ENCODE peak calls at places on chromosomes 1 and 21, in eight cellular contexts. B is OCI-LY7, F is lower lobe of right lung, A is AG09319, S is esophagus squamous epithelium, X is foreskin fibroblast, W is WERI-Rb-1, M is psoas muscle. I is an unnamed sample.

GRCh38 chr1:24704411-24705259 is 40.6 kb upstream of the CLIC4 start:
- DNase-seq in F (no peak), S (no peak), W (peak), B (no peak), M (no peak), X (peak), A (no peak), I (no peak)

GRCh38 chr1:175829845-175830244 is 86.5 kb upstream of the TNR start:
- DNase-seq in F (no peak), B (no peak), A (no peak), S (no peak), X (no peak), M (no peak), W (no peak), I (no peak)

GRCh38 chr1:48677306-48678287 is 99.1 kb downstream of the BEND5 start:
- DNase-seq in F (peak), M (peak), X (peak), B (peak), W (peak), S (no peak), A (peak), I (peak)

GRCh38 chr1:187624812-187625542 is 796.2 kb downstream of the PLA2G4A start:
- DNase-seq in M (no peak), B (no peak), A (no peak), F (no peak), X (peak), S (no peak), W (no peak), I (no peak)

GRCh38 chr1:101407505-101408211 is 170.8 kb downstream of the S1PR1 start:
- DNase-seq in X (no peak), A (no peak), M (no peak), W (no peak), S (no peak), B (peak), F (no peak), I (peak)

GRCh38 chr1:218439541-218440295 is 94.6 kb downstream of the TGFB2 start:
- DNase-seq in W (no peak), S (no peak), M (peak), A (no peak), X (no peak), F (no peak), B (no peak), I (no peak)

GRCh38 chr21:43911935-43912487 is 47.0 kb downstream of the AGPAT3 start:
- DNase-seq in M (peak), W (no peak), S (no peak), A (no peak), X (no peak), F (no peak), B (no peak), I (no peak)

GRCh38 chr1:147723691-147724323 is 36.6 kb downstream of the GJA5 start:
- DNase-seq in F (peak), S (no peak), W (peak), M (no peak), B (peak), A (no peak), X (peak), I (no peak)

GRCh38 chr1:99279525-99279924 is 15.2 kb downstream of the PLPPR4 start:
- DNase-seq in S (no peak), M (no peak), X (no peak), B (no peak), W (peak), A (no peak), F (no peak), I (no peak)

GRCh38 chr1:8495928-8496401 is 178.1 kb downstream of the SLC45A1 start:
- DNase-seq in S (no peak), F (no peak), B (peak), M (no peak), A (no peak), W (no peak), X (no peak), I (peak)

GRCh38 chr1:68551459-68551858 is 54.6 kb upstream of the DEPDC1 start:
- DNase-seq in M (no peak), W (no peak), S (no peak), A (no peak), B (no peak), X (peak), F (no peak), I (no peak)

GRCh38 chr1:228139931-228140723 is at the start of gene GUK1:
- DNase-seq in W (peak), S (peak), X (peak), M (peak), F (peak), A (peak), B (peak), I (peak)

GRCh38 chr21:44535963-44536362 is 4.0 kb downstream of the KRTAP10-1 start:
- DNase-seq in W (peak), S (no peak), B (no peak), A (no peak), X (no peak), M (no peak), F (no peak), I (no peak)

GRCh38 chr1:86447198-86447790 is 21.4 kb upstream of the CLCA1 start:
- DNase-seq in M (no peak), A (no peak), X (no peak), F (no peak), B (no peak), S (no peak), W (no peak), I (no peak)

GRCh38 chr1:245301162-245301580 is 146.4 kb downstream of the KIF26B start:
- DNase-seq in M (no peak), S (no peak), A (peak), X (peak), W (no peak), B (no peak), F (no peak), I (no peak)

GRCh38 chr1:26705788-26706237 is 10.0 kb downstream of the ARID1A start:
- DNase-seq in S (no peak), B (peak), M (no peak), W (no peak), X (peak), A (peak), F (no peak), I (no peak)

GRCh38 chr1:212291505-212292134 is 6.4 kb downstream of the PPP2R5A start:
- DNase-seq in S (no peak), F (no peak), B (peak), W (no peak), X (peak), A (no peak), M (no peak), I (peak)

GRCh38 chr1:207024202-207025143 is 8.1 kb downstream of the C1orf116 start:
- DNase-seq in W (no peak), X (no peak), B (no peak), A (no peak), M (no peak), S (no peak), F (no peak), I (no peak)

GRCh38 chr1:228099331-228099732 is 3.8 kb downstream of the C1orf35 start:
- DNase-seq in W (no peak), S (no peak), B (no peak), X (no peak), M (peak), A (no peak), F (no peak), I (peak)

GRCh38 chr1:230189276-230190183 is 122.5 kb downstream of the GALNT2 start:
- DNase-seq in S (no peak), X (no peak), F (no peak), M (no peak), A (no peak), B (no peak), W (no peak), I (no peak)

GRCh38 chr1:172373864-172374263 is 46.6 kb upstream of the C1orf105 start:
- DNase-seq in B (no peak), S (no peak), F (no peak), W (no peak), X (peak), A (no peak), M (no peak), I (no peak)

GRCh38 chr1:57024855-57025254 is 59.0 kb upstream of the C8B start:
- DNase-seq in W (no peak), X (no peak), M (no peak), S (no peak), A (no peak), B (no peak), F (no peak), I (no peak)

GRCh38 chr21:25790122-25790951 is 55.6 kb downstream of the GABPA start:
- DNase-seq in B (peak), X (peak), M (no peak), F (no peak), S (no peak), A (peak), W (no peak), I (peak)

GRCh38 chr1:1630965-1631792 is 794 bp upstream of the MMP23B start:
- DNase-seq in M (peak), B (no peak), S (no peak), F (peak), X (peak), A (no peak), W (no peak), I (no peak)

DNA sequence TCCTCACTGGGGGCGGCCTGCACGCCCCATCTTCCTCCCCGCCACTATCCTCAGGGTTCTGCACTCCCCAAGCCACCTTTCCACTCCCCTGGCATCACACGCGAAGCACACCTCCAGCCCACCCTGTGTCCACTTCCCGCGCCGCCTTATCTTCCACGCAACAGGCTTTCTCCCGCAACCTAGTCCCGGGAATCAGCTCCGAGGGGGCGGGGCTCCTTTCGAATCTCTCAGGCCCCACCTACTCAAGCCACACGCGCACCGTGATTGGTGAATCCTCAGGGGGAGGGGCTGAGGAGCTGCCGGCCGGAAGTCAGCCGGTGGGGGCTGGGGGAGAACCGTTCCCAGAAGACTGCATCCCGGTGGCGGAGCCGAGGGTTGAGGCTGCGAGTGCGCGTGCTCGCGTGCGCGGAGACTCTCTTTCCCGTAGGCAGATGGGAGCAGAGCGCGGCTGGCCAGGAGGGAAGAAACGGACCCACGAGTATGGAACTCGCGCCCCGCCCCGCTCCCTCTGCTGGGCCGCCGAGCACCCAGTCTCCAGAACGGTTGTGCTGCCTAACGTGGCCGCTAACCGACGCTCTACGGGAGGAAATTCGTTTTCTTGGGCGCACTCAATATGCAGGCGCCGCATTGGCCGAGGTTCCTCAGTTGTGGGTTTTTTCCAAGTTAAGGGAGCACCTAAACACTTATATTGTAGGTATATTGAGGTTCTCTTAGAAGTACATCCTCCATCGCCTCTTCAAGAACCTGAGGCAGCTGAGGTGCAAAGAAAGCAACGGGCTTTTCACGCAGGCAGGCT is at the start of gene PSRC1:
- DNase-seq in S (peak), B (peak), W (peak), A (peak), F (peak), M (peak), X (peak), I (peak)
- TF ChIP-seq CTCF in S (peak), B (peak), W (peak), A (peak), F (peak), M (peak), X (peak), I (no peak)

DNA sequence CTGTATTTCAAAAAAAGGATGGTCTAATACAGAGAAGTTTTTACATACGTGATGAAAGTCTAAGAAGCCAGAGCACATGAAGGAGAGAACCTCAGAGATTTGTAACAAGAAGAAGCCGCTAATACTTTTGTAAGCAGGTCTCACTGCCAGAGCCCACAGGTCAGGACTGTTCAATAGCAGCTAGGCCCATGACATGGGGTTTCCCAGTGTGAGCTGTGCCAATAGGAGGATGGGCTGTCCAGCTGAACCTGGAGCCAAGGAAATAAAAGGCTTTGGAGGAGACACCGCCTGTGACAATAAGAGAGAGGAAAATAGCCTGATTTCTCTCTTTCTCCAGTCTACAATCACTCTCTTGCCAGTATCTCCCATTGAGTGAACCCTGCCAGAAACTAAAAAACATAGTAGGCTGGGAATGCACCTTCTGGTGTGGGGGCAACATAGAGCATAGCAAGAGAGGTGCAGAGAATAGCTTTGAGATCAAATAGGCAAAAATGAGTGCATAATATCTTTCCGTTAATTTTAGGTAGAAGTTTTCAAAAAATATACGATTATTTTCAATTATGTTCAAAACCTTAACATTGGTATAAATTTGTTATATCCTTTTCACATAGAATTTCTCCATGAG is 360.3 kb downstream of the NEGR1 start:
- DNase-seq in W (no peak), M (no peak), S (no peak), A (no peak), B (no peak), F (no peak), X (no peak), I (no peak)
- TF ChIP-seq CTCF in W (no peak), M (no peak), S (no peak), A (no peak), B (no peak), F (no peak), X (no peak), I (no peak)

GRCh38 chr1:242788771-242789170 is 264.3 kb upstream of the PLD5 start:
- DNase-seq in A (no peak), M (no peak), W (no peak), F (no peak), B (peak), S (no peak), X (no peak), I (peak)
- TF ChIP-seq CTCF in A (no peak), M (no peak), W (no peak), F (no peak), B (no peak), S (no peak), X (no peak), I (no peak)

DNA sequence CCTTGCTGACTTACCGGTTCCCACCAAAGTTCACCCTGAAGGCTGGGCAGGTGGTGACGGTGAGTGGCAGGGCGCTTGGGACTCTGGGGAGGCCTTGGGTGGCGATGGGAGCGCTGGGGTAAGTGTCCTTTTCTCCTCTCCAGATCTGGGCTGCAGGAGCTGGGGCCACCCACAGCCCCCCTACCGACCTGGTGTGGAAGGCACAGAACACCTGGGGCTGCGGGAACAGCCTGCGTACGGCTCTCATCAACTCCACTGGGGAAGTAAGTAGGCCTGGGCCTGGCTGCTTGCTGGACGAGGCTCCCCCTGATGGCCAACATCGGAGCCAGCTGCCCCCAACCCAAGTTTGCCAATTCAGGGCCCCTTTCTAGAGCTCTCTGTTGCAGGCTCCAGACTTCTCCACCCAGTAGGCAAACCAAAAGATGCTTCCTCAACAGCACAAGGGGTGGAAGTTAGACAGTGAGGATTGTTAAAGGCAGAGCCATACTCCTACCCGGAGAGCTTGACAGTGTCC is 16.4 kb upstream of the SEMA4A start:
- DNase-seq in W (no peak), X (no peak), B (no peak), F (no peak), S (no peak), A (no peak), M (no peak), I (no peak)
- TF ChIP-seq CTCF in W (peak), X (peak), B (peak), F (no peak), S (no peak), A (peak), M (no peak), I (peak)

GRCh38 chr1:91278754-91279153 is 125.9 kb downstream of the HFM1 start:
- DNase-seq in B (peak), X (peak), A (no peak), M (no peak), W (no peak), S (no peak), F (no peak), I (peak)
- TF ChIP-seq CTCF in B (peak), X (peak), A (peak), M (no peak), W (no peak), S (no peak), F (peak), I (no peak)

DNA sequence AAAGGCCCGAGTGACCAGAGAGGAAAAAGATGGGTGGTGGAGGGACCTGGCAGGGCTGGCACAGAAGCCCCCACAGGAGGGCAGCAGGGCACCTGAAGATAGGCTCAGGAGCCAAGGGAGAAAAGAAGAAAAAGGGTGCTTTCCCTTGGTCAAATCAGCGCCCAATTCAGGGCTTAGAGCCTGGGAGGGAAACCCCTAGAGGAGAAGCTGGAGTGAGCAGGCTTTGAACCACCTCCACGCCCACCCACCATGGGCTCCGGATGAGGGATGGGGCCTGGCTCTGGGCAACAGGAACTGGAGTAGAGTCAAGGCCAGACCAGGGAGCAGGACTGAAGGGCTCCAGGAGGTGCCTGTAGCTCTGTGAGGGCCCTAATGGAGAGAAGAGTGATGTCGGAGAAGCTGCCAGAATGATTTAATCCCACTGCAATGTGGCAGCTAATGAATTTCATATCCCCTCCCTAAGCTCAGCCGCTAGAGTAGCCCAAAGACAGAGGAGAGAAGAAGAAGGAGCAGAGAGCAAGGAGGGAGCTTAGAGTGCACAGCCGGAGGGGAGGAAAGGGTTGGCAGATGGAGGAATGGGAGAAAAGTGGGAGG is 12.0 kb upstream of the PRELP start:
- DNase-seq in B (peak), X (peak), W (peak), S (no peak), F (no peak), A (no peak), M (no peak), I (no peak)
- TF ChIP-seq CTCF in B (peak), X (no peak), W (peak), S (no peak), F (no peak), A (no peak), M (no peak), I (peak)

DNA sequence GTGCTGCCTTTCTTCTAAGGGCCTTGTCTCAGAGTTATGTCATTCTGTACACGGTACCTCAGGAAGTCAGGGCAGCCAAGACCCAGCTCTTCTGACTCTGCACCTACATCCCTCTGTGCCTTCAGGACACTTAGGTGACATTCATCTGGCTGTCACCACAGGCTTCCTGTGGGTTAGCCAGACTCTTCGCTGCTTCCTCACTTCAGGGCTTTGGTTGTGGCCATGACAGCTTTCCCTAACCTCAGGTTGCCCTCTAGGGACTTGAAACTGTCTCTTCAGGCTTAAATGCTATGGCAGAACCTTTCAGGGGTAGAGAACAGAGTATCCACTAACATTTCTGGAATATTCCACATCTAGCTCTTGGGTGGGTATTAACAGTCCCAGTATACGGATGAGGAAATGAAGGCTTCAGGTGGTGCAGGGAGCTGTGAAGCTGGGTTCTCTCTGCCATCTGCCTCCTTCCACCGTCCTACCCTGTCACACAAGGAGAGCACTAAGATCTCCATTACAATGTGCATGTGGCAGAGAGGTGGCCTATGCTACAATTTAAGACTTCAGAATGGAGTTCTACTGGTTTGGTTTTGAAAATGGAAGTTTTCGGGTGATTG is 9.9 kb downstream of the TSSK3 start:
- DNase-seq in M (no peak), B (peak), W (no peak), A (no peak), S (no peak), X (no peak), F (no peak), I (no peak)
- TF ChIP-seq CTCF in M (no peak), B (peak), W (peak), A (no peak), S (no peak), X (no peak), F (no peak), I (peak)